ENCODE peak calls at places on chromosomes 7 and 10, in seven cellular contexts. Z, M, Q, D, F, Y and B are unnamed samples.

GRCh38 chr10:122343135-122343800 is 31.2 kb upstream of the PLEKHA1 start:
- DNase-seq in Y (no peak), F (no peak), Z (no peak), M (no peak), D (no peak), Q (no peak), B (no peak)

GRCh38 chr10:32005050-32005449 is 51.2 kb downstream of the KIF5B start:
- DNase-seq in Q (no peak), F (peak; percentile 52), Z (peak; percentile 46), D (peak; percentile 61), Y (peak; percentile 32), M (no peak), B (no peak)

GRCh38 chr10:63129888-63130287 is 3.2 kb upstream of the NRBF2 start:
- DNase-seq in Q (no peak), D (no peak), Z (no peak), Y (no peak), M (no peak), F (no peak), B (no peak)

GRCh38 chr10:109895095-109895818 is 28.1 kb downstream of the XPNPEP1 start:
- DNase-seq in M (no peak), Y (peak; percentile 44), D (peak; percentile 71), F (no peak), Z (no peak), Q (no peak), B (no peak)

GRCh38 chr10:13758302-13758701 is 171.5 kb downstream of the PRPF18 start:
- DNase-seq in Z (no peak), M (no peak), Q (no peak), Y (no peak), F (peak; percentile 92), D (peak; percentile 87), B (no peak)

GRCh38 chr7:23893942-23894890 is 184.2 kb downstream of the STK31 start:
- DNase-seq in M (no peak), F (no peak), Z (no peak), D (peak; percentile 32), Y (no peak), Q (no peak), B (no peak)

GRCh38 chr7:151124205-151124880 is 38.1 kb downstream of the AGAP3 start:
- DNase-seq in Y (no peak), Q (no peak), Z (no peak), M (no peak), F (no peak), D (no peak), B (no peak)

GRCh38 chr7:96212474-96212873 is 109.4 kb downstream of the SLC25A13 start:
- DNase-seq in Y (no peak), F (no peak), Q (no peak), D (no peak), M (no peak), Z (no peak), B (no peak)

GRCh38 chr10:10128387-10128786 is 889.3 kb upstream of the CELF2 start:
- DNase-seq in Z (no peak), D (no peak), Y (no peak), M (no peak), F (peak; percentile 46), Q (no peak), B (no peak)

GRCh38 chr10:12719365-12719764 is 282.1 kb downstream of the CCDC3 start:
- DNase-seq in D (no peak), M (no peak), Z (no peak), Q (no peak), Y (no peak), F (peak; percentile 91), B (no peak)

GRCh38 chr10:119286983-119287612 is 79.7 kb downstream of the GRK5 start:
- DNase-seq in Y (no peak), M (no peak), Q (no peak), Z (no peak), D (no peak), F (no peak), B (no peak)

GRCh38 chr10:17713133-17713532 is 38.9 kb upstream of the TMEM236 start:
- DNase-seq in D (no peak), Q (no peak), M (no peak), Y (no peak), F (no peak), Z (no peak), B (no peak)

GRCh38 chr10:49651917-49652316 is 27.5 kb upstream of the C10orf53 start:
- DNase-seq in Z (no peak), Y (no peak), Q (no peak), F (no peak), M (no peak), D (no peak), B (no peak)

GRCh38 chr10:49655099-49655498 is 24.4 kb upstream of the C10orf53 start:
- DNase-seq in Z (no peak), M (no peak), F (no peak), Y (no peak), Q (no peak), D (no peak), B (no peak)

GRCh38 chr10:49653530-49653929 is 25.9 kb upstream of the C10orf53 start:
- DNase-seq in F (no peak), Y (no peak), Z (no peak), D (no peak), M (no peak), Q (no peak), B (no peak)

GRCh38 chr10:49652416-49653385 is 26.8 kb upstream of the C10orf53 start:
- DNase-seq in D (no peak), Z (no peak), F (no peak), Q (no peak), Y (no peak), M (no peak), B (no peak)

DNA sequence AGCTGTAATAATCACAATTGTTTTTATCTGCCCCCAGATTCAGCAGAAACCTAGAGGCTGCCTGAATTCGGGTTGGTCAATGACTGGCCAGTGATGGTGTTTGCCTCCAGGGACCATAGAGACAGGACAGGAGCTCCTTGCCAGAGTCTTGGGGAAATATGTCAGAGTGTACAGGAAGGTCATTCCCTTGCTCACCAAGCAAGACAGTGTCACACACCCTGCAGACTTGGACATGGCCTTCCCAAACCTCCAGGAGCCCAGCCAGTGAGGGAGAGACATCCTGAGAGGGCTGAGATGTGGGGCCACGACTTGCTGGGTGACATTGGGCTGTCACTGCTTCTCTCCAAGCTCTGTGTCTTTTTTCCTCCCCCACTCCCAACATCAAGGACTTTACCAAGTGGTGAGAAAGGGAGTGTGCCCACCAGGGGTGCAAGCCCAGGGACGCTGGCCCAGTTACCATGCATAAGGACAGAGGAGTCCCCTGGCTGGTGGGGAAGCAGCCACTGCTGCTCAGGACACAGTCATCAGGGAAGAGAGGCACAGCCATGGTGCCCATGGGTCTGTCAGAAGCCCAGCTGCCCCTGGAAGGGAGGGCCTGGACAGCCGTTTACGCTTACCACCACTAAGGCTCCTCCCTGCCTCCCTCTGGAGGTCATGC is 25.3 kb upstream of the C10orf53 start:
- DNase-seq in M (no peak), Y (no peak), Q (no peak), F (no peak), Z (no peak), D (no peak), B (no peak)
- TF ChIP-seq CTCF in M (no peak), Y (no peak), Q (no peak), F (no peak), Z (no peak), D (no peak), B (no peak)

GRCh38 chr10:49164587-49165188 is 23.5 kb downstream of the TMEM273 start:
- DNase-seq in Q (no peak), Z (peak; percentile 62), M (peak; percentile 47), F (peak; percentile 21), Y (no peak), D (peak; percentile 34), B (peak; percentile 41)
- TF ChIP-seq CTCF in Q (peak; percentile 88), Z (peak; percentile 81), M (peak; percentile 95), F (peak; percentile 60), Y (peak; percentile 69), D (peak; percentile 84), B (peak; percentile 73)

GRCh38 chr7:46015107-46015868 is 94.2 kb upstream of the IGFBP3 start:
- DNase-seq in Q (no peak), F (no peak), D (peak; percentile 31), M (no peak), Z (no peak), Y (no peak), B (peak; percentile 22)
- TF ChIP-seq CTCF in Q (no peak), F (no peak), D (peak; percentile 17), M (no peak), Z (no peak), Y (no peak), B (no peak)

GRCh38 chr7:99275496-99275895 is 2.9 kb downstream of the MYH16 start:
- DNase-seq in Z (no peak), D (no peak), Q (no peak), Y (no peak), M (no peak), F (no peak), B (no peak)

GRCh38 chr7:99272476-99273045 is at the start of gene MYH16:
- DNase-seq in Z (no peak), M (no peak), F (peak; percentile 74), Y (no peak), D (no peak), Q (no peak), B (no peak)

DNA sequence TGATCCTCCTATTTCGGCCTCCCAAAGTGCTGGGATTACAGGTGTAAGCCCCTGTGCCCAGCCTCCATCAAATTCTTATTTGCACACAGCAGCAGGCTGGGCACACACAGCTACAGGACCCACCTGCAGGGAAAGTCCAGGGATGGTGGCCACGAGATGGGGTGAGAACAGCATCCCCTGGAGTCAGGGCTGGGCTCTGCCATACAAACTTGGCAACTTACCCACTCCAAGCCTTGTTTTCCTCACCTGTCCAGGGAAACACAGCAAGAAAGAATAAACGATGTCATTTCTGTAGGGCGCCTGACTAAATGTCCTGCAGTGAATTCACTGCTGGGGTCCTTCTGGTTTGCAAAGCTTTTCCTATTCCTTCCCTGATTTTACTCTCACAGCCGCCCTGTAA is 5.5 kb downstream of the MYH16 start:
- DNase-seq in D (no peak), Z (no peak), F (no peak), M (no peak), Y (no peak), Q (no peak), B (no peak)
- TF ChIP-seq CTCF in D (peak; percentile 25), Z (no peak), F (no peak), M (no peak), Y (no peak), Q (no peak), B (no peak)

GRCh38 chr7:105853931-105854419 is 22.4 kb downstream of the ATXN7L1 start:
- DNase-seq in Y (no peak), M (no peak), F (no peak), Q (no peak), Z (no peak), D (no peak), B (no peak)
- TF ChIP-seq CTCF in Y (peak; percentile 30), M (no peak), F (no peak), Q (no peak), Z (no peak), D (peak; percentile 37), B (no peak)

GRCh38 chr10:102595293-102595692 is 49.0 kb upstream of the TRIM8 start:
- DNase-seq in Z (no peak), Q (no peak), M (no peak), D (no peak), F (no peak), Y (no peak), B (no peak)
- TF ChIP-seq CTCF in Z (no peak), Q (no peak), M (no peak), D (no peak), F (no peak), Y (no peak), B (no peak)